ENCODE peak calls at places on chromosomes 1 and 21, in ten cellular contexts. R is skeletal muscle cell; G is HT1080; X is T-cell; I is kidney tubule cell; D is NCI-H1694 treated with DMSO at 0.1 percent for 48 hours; F is activated gamma-delta T cell; U is fibroblast of gingiva; M is activated T-cell treated with anti-CD3 and anti-CD28 coated beads, Interleukin-2, amount 50 U/mL, for 72 hours; T is ureter. V is an unnamed sample.

GRCh38 chr21:36540700-36541099 is 60.8 kb upstream of the CLDN14 start:
- DNase-seq in T (no peak), X (no peak), M (no peak), U (no peak), F (no peak), R (no peak), I (no peak), D (no peak), G (no peak), V (no peak)

GRCh38 chr21:46128106-46128982 is 27.0 kb downstream of the FTCD start:
- DNase-seq in F (no peak), D (no peak), R (no peak), U (peak), G (no peak), T (no peak), X (no peak), I (no peak), M (no peak), V (no peak)

GRCh38 chr1:12339410-12339809 is 109.6 kb downstream of the VPS13D start:
- DNase-seq in D (no peak), M (no peak), X (no peak), U (no peak), F (no peak), G (no peak), T (no peak), I (no peak), R (no peak), V (no peak)

GRCh38 chr1:109617291-109617801 is 2.1 kb downstream of the GNAT2 start:
- DNase-seq in X (no peak), T (no peak), G (peak), R (peak), D (no peak), I (peak), M (no peak), U (peak), F (no peak), V (no peak)

GRCh38 chr1:45979074-45979777 is 153.2 kb downstream of the PIK3R3 start:
- DNase-seq in G (no peak), M (no peak), U (no peak), I (peak), D (no peak), T (no peak), R (no peak), X (no peak), F (no peak), V (no peak)

GRCh38 chr1:226064816-226065248 is 2.3 kb downstream of the H3-3A start:
- DNase-seq in G (peak), X (no peak), T (no peak), R (no peak), F (no peak), I (peak), U (peak), M (peak), D (peak), V (no peak)

GRCh38 chr1:201562257-201562656 is 23.3 kb downstream of the NAV1 start:
- DNase-seq in D (no peak), I (no peak), U (peak), X (no peak), F (no peak), M (no peak), R (peak), G (peak), T (no peak), V (no peak)

GRCh38 chr1:77824083-77824482 is 44.6 kb downstream of the MIGA1 start:
- DNase-seq in T (no peak), G (peak), X (no peak), U (peak), M (no peak), I (peak), F (no peak), D (no peak), R (no peak), V (no peak)

GRCh38 chr1:39760074-39761008 is 10.8 kb downstream of the OXCT2 start:
- DNase-seq in F (no peak), U (no peak), M (no peak), X (no peak), D (no peak), G (no peak), R (no peak), T (no peak), I (no peak), V (no peak)

GRCh38 chr1:97562096-97562495 is 358.7 kb downstream of the DPYD start:
- DNase-seq in D (no peak), F (no peak), M (no peak), G (no peak), X (no peak), U (peak), I (no peak), T (no peak), R (no peak), V (no peak)

GRCh38 chr1:153493343-153493960 is 33.0 kb upstream of the S100A7 start:
- DNase-seq in F (no peak), I (no peak), G (no peak), R (no peak), T (peak), M (no peak), U (no peak), X (no peak), D (no peak), V (no peak)

GRCh38 chr1:56688522-56689026 is 43.5 kb downstream of the PRKAA2 start:
- DNase-seq in I (peak), T (no peak), M (peak), G (peak), D (no peak), F (no peak), U (peak), X (no peak), R (peak), V (no peak)

GRCh38 chr1:83857108-83857507 is 141.8 kb downstream of the TTLL7 start:
- DNase-seq in R (peak), M (no peak), T (no peak), U (peak), I (peak), X (no peak), F (no peak), D (peak), G (peak), V (no peak)

GRCh38 chr1:43951021-43951985 is 4.6 kb downstream of the IPO13 start:
- DNase-seq in R (no peak), I (peak), G (no peak), M (no peak), X (no peak), F (no peak), U (no peak), D (no peak), T (no peak), V (no peak)

V was measured in GM12864.